ENCODE peak calls at places on chromosomes 16 and 17, in nine cellular contexts. R, T, U, Z, B, D, Q, L and I are unnamed samples.

GRCh38 chr17:31842416-31843381 is 16.3 kb downstream of the COPRS start:
- DNase-seq in R (peak; percentile 62), T (peak; percentile 93), U (peak; percentile 52), Z (peak; percentile 70), B (peak; percentile 49), D (peak; percentile 37), Q (peak; percentile 78), L (peak; percentile 75), I (peak; percentile 79)

GRCh38 chr16:3681206-3681605 is 26.7 kb downstream of the DNASE1 start:
- DNase-seq in R (no peak), T (no peak), U (no peak), Z (no peak), B (no peak), D (no peak), Q (no peak), L (no peak), I (peak; percentile 46)

GRCh38 chr17:5943991-5944390 is 126.2 kb upstream of the WSCD1 start:
- DNase-seq in R (no peak), T (no peak), U (no peak), Z (no peak), B (no peak), D (no peak), Q (no peak), L (no peak), I (no peak)

GRCh38 chr16:58020628-58021521 is 4.7 kb upstream of the MMP15 start:
- DNase-seq in R (peak; percentile 50), T (peak; percentile 53), U (peak; percentile 57), Z (peak; percentile 52), B (peak; percentile 47), D (peak; percentile 47), Q (peak; percentile 72), L (peak; percentile 61), I (no peak)

GRCh38 chr17:75549246-75550138 is 24.0 kb downstream of the LLGL2 start:
- DNase-seq in R (peak; percentile 89), T (peak; percentile 92), U (no peak), Z (no peak), B (no peak), D (no peak), Q (no peak), L (peak; percentile 58), I (no peak)

GRCh38 chr17:62073993-62074392 is 8.9 kb upstream of the MED13 start:
- DNase-seq in R (no peak), T (no peak), U (no peak), Z (no peak), B (no peak), D (no peak), Q (no peak), L (no peak), I (no peak)

GRCh38 chr17:17860761-17861107 is 23.9 kb upstream of the SREBF1 start:
- DNase-seq in R (no peak), T (no peak), U (no peak), Z (no peak), B (no peak), D (no peak), Q (no peak), L (no peak), I (no peak)

GRCh38 chr17:8109669-8110455 is 8.5 kb downstream of the ALOXE3 start:
- DNase-seq in R (no peak), T (peak; percentile 93), U (peak; percentile 75), Z (peak; percentile 19), B (no peak), D (peak; percentile 72), Q (peak; percentile 60), L (peak; percentile 79), I (no peak)

GRCh38 chr17:7558544-7559306 is at the start of gene TNFSF13:
- DNase-seq in R (no peak), T (no peak), U (no peak), Z (no peak), B (no peak), D (no peak), Q (peak; percentile 80), L (no peak), I (no peak)

GRCh38 chr17:56603486-56604238 is 10.2 kb downstream of the NOG start:
- DNase-seq in R (no peak), T (no peak), U (no peak), Z (no peak), B (no peak), D (no peak), Q (no peak), L (no peak), I (no peak)

GRCh38 chr16:66698046-66698445 is 1.5 kb upstream of the CMTM4 start:
- DNase-seq in R (no peak), T (no peak), U (no peak), Z (no peak), B (no peak), D (no peak), Q (no peak), L (no peak), I (no peak)

GRCh38 chr16:2331199-2331931 is 9.2 kb downstream of the ABCA3 start:
- DNase-seq in R (no peak), T (no peak), U (no peak), Z (no peak), B (no peak), D (no peak), Q (no peak), L (no peak), I (no peak)

GRCh38 chr16:51146256-51146924 is 4.7 kb downstream of the SALL1 start:
- DNase-seq in R (no peak), T (no peak), U (no peak), Z (peak; percentile 77), B (peak; percentile 49), D (no peak), Q (no peak), L (no peak), I (peak; percentile 22)

GRCh38 chr16:12600116-12600515 is 203.6 kb downstream of the CPPED1 start:
- DNase-seq in R (no peak), T (no peak), U (no peak), Z (no peak), B (no peak), D (no peak), Q (no peak), L (no peak), I (no peak)

GRCh38 chr17:15284537-15284936 is 19.4 kb upstream of the PMP22 start:
- DNase-seq in R (no peak), T (no peak), U (no peak), Z (no peak), B (no peak), D (no peak), Q (no peak), L (no peak), I (no peak)

GRCh38 chr17:82756166-82756565 is 4.3 kb downstream of the TBCD start:
- DNase-seq in R (no peak), T (no peak), U (no peak), Z (no peak), B (no peak), D (no peak), Q (no peak), L (no peak), I (no peak)

GRCh38 chr17:39138416-39139136 is 12.9 kb downstream of the PLXDC1 start:
- DNase-seq in R (no peak), T (no peak), U (no peak), Z (no peak), B (no peak), D (no peak), Q (no peak), L (no peak), I (no peak)

GRCh38 chr17:66791337-66791736 is 43.6 kb upstream of the CACNG5 start:
- DNase-seq in R (no peak), T (no peak), U (no peak), Z (no peak), B (no peak), D (no peak), Q (peak; percentile 93), L (no peak), I (no peak)

GRCh38 chr17:30969989-30970680 is 704 bp upstream of the RNF135 start:
- DNase-seq in R (no peak), T (peak; percentile 32), U (peak; percentile 9), Z (no peak), B (no peak), D (no peak), Q (no peak), L (no peak), I (no peak)

GRCh38 chr16:47492428-47493357 is 31.6 kb downstream of the PHKB start:
- DNase-seq in R (peak; percentile 92), T (no peak), U (no peak), Z (peak; percentile 21), B (no peak), D (no peak), Q (peak; percentile 92), L (peak; percentile 74), I (peak; percentile 51)

GRCh38 chr16:16881771-16882170 is 502.8 kb downstream of the NPIPA7 start:
- DNase-seq in R (no peak), T (no peak), U (no peak), Z (no peak), B (no peak), D (no peak), Q (no peak), L (no peak), I (no peak)

GRCh38 chr16:20851601-20852000 is 45.3 kb downstream of the REXO5 start:
- DNase-seq in R (peak; percentile 72), T (peak; percentile 43), U (no peak), Z (peak; percentile 71), B (peak; percentile 75), D (no peak), Q (no peak), L (no peak), I (peak; percentile 97)

GRCh38 chr17:48322060-48322459 is 108.0 kb downstream of the SKAP1 start:
- DNase-seq in R (no peak), T (no peak), U (no peak), Z (peak; percentile 20), B (no peak), D (no peak), Q (peak; percentile 5), L (no peak), I (no peak)

GRCh38 chr17:78679495-78680395 is 102.3 kb downstream of the CYTH1 start:
- DNase-seq in R (no peak), T (no peak), U (no peak), Z (no peak), B (no peak), D (no peak), Q (no peak), L (no peak), I (no peak)

GRCh38 chr16:65634291-65634690 is 512.4 kb upstream of the CDH11 start:
- DNase-seq in R (no peak), T (no peak), U (no peak), Z (no peak), B (peak; percentile 6), D (no peak), Q (no peak), L (no peak), I (no peak)

GRCh38 chr17:10613775-10614513 is 43.2 kb downstream of the MYH3 start:
- DNase-seq in R (no peak), T (no peak), U (no peak), Z (peak; percentile 15), B (peak; percentile 28), D (no peak), Q (no peak), L (no peak), I (no peak)

GRCh38 chr17:17416400-17417360 is 60.1 kb upstream of the MED9 start:
- DNase-seq in R (peak; percentile 92), T (no peak), U (no peak), Z (peak; percentile 88), B (peak; percentile 72), D (no peak), Q (no peak), L (no peak), I (peak; percentile 84)

GRCh38 chr17:38578641-38579480 is 26.9 kb downstream of the SRCIN1 start:
- DNase-seq in R (no peak), T (no peak), U (no peak), Z (no peak), B (no peak), D (no peak), Q (no peak), L (no peak), I (no peak)

GRCh38 chr17:75521951-75522727 is 3.4 kb upstream of the LLGL2 start:
- DNase-seq in R (no peak), T (no peak), U (no peak), Z (peak; percentile 74), B (no peak), D (no peak), Q (no peak), L (no peak), I (no peak)

GRCh38 chr16:81442909-81443687 is 1.5 kb upstream of the CMIP start:
- DNase-seq in R (peak; percentile 45), T (no peak), U (no peak), Z (no peak), B (no peak), D (no peak), Q (no peak), L (no peak), I (no peak)

GRCh38 chr16:31402687-31403086 is 9.6 kb downstream of the ITGAD start:
- DNase-seq in R (no peak), T (no peak), U (no peak), Z (peak; percentile 73), B (no peak), D (no peak), Q (no peak), L (no peak), I (no peak)